ENCODE peak calls at places on chromosome 1, in five cellular contexts. One of them, this sample, is unnamed.

GRCh38 chr1:8078176-8078671 is 52.1 kb upstream of the ERRFI1 start:
- DNase-seq in GM13976: no peak
- DNase-seq in CD8-positive, alpha-beta T cell: no peak
- DNase-seq in osteocyte: no peak
- DNase-seq in IMR-90: peak
- DNase-seq in this sample: peak

GRCh38 chr1:245771521-245772281 is 616.9 kb downstream of the KIF26B start:
- DNase-seq in GM13976: no peak
- DNase-seq in CD8-positive, alpha-beta T cell: no peak
- DNase-seq in osteocyte: no peak
- DNase-seq in IMR-90: peak
- DNase-seq in this sample: peak

GRCh38 chr1:170213598-170213997 is 67.8 kb downstream of the NTMT2 start:
- DNase-seq in GM13976: no peak
- DNase-seq in CD8-positive, alpha-beta T cell: no peak
- DNase-seq in osteocyte: no peak
- DNase-seq in IMR-90: no peak
- DNase-seq in this sample: no peak

GRCh38 chr1:215635827-215636226 is 68.7 kb downstream of the KCTD3 start:
- DNase-seq in GM13976: no peak
- DNase-seq in CD8-positive, alpha-beta T cell: no peak
- DNase-seq in osteocyte: no peak
- DNase-seq in IMR-90: no peak
- DNase-seq in this sample: no peak

GRCh38 chr1:231183875-231184590 is 22.2 kb downstream of the TRIM67 start:
- DNase-seq in GM13976: no peak
- DNase-seq in CD8-positive, alpha-beta T cell: no peak
- DNase-seq in osteocyte: no peak
- DNase-seq in IMR-90: no peak
- DNase-seq in this sample: no peak

GRCh38 chr1:90835661-90836344 is 118.7 kb upstream of the BARHL2 start:
- DNase-seq in GM13976: peak
- DNase-seq in CD8-positive, alpha-beta T cell: no peak
- DNase-seq in osteocyte: no peak
- DNase-seq in IMR-90: no peak
- DNase-seq in this sample: no peak

GRCh38 chr1:32924881-32925344 is 23.7 kb upstream of the TMEM54 start:
- DNase-seq in GM13976: no peak
- DNase-seq in CD8-positive, alpha-beta T cell: no peak
- DNase-seq in osteocyte: no peak
- DNase-seq in IMR-90: no peak
- DNase-seq in this sample: no peak

GRCh38 chr1:18501833-18502232 is 21.1 kb downstream of the KLHDC7A start:
- DNase-seq in GM13976: no peak
- DNase-seq in CD8-positive, alpha-beta T cell: no peak
- DNase-seq in osteocyte: no peak
- DNase-seq in IMR-90: no peak
- DNase-seq in this sample: no peak

GRCh38 chr1:187374742-187375141 is 546.0 kb downstream of the PLA2G4A start:
- DNase-seq in GM13976: no peak
- DNase-seq in CD8-positive, alpha-beta T cell: no peak
- DNase-seq in osteocyte: no peak
- DNase-seq in IMR-90: no peak
- DNase-seq in this sample: no peak

GRCh38 chr1:169495050-169495740 is 9.5 kb upstream of the SLC19A2 start:
- DNase-seq in GM13976: no peak
- DNase-seq in CD8-positive, alpha-beta T cell: no peak
- DNase-seq in osteocyte: no peak
- DNase-seq in IMR-90: no peak
- DNase-seq in this sample: no peak

GRCh38 chr1:54287821-54288220 is 87.9 kb downstream of the MRPL37 start:
- DNase-seq in GM13976: no peak
- DNase-seq in CD8-positive, alpha-beta T cell: no peak
- DNase-seq in osteocyte: no peak
- DNase-seq in IMR-90: peak
- DNase-seq in this sample: peak

GRCh38 chr1:2148691-2149090 is 45.9 kb downstream of the FAAP20 start:
- DNase-seq in GM13976: no peak
- DNase-seq in CD8-positive, alpha-beta T cell: peak
- DNase-seq in osteocyte: no peak
- DNase-seq in IMR-90: no peak
- DNase-seq in this sample: no peak

GRCh38 chr1:59803458-59804038 is 11.2 kb upstream of the HOOK1 start:
- DNase-seq in GM13976: no peak
- DNase-seq in CD8-positive, alpha-beta T cell: no peak
- DNase-seq in osteocyte: no peak
- DNase-seq in IMR-90: no peak
- DNase-seq in this sample: no peak

GRCh38 chr1:4019606-4020331 is 119.7 kb upstream of the C1orf174 start:
- DNase-seq in GM13976: no peak
- DNase-seq in CD8-positive, alpha-beta T cell: peak
- DNase-seq in osteocyte: no peak
- DNase-seq in IMR-90: no peak
- DNase-seq in this sample: no peak

GRCh38 chr1:57163332-57163731 is 197.5 kb upstream of the C8B start:
- DNase-seq in GM13976: no peak
- DNase-seq in CD8-positive, alpha-beta T cell: no peak
- DNase-seq in osteocyte: no peak
- DNase-seq in IMR-90: no peak
- DNase-seq in this sample: no peak

GRCh38 chr1:66217021-66217420 is 316.9 kb upstream of the SGIP1 start:
- DNase-seq in GM13976: no peak
- DNase-seq in CD8-positive, alpha-beta T cell: no peak
- DNase-seq in osteocyte: no peak
- DNase-seq in IMR-90: peak
- DNase-seq in this sample: peak

GRCh38 chr1:225882008-225882698 is at the start of gene TMEM63A:
- DNase-seq in GM13976: peak
- DNase-seq in CD8-positive, alpha-beta T cell: peak
- DNase-seq in osteocyte: peak
- DNase-seq in IMR-90: peak
- DNase-seq in this sample: peak

GRCh38 chr1:119631433-119632102 is 16.5 kb downstream of the ZNF697 start:
- DNase-seq in GM13976: no peak
- DNase-seq in CD8-positive, alpha-beta T cell: no peak
- DNase-seq in osteocyte: no peak
- DNase-seq in IMR-90: peak
- DNase-seq in this sample: peak

GRCh38 chr1:182890927-182891610 is 51.9 kb downstream of the DHX9 start:
- DNase-seq in GM13976: no peak
- DNase-seq in CD8-positive, alpha-beta T cell: no peak
- DNase-seq in osteocyte: no peak
- DNase-seq in IMR-90: no peak
- DNase-seq in this sample: no peak

GRCh38 chr1:15911927-15912326 is 64.0 kb downstream of the ZBTB17 start:
- DNase-seq in GM13976: no peak
- DNase-seq in CD8-positive, alpha-beta T cell: no peak
- DNase-seq in osteocyte: no peak
- DNase-seq in IMR-90: no peak
- DNase-seq in this sample: no peak

GRCh38 chr1:156371553-156372264 is 2.7 kb downstream of the RHBG start:
- DNase-seq in GM13976: peak
- DNase-seq in CD8-positive, alpha-beta T cell: no peak
- DNase-seq in osteocyte: no peak
- DNase-seq in IMR-90: peak
- DNase-seq in this sample: peak

GRCh38 chr1:228333739-228334115 is 72.9 kb downstream of the TRIM11 start:
- DNase-seq in GM13976: no peak
- DNase-seq in CD8-positive, alpha-beta T cell: no peak
- DNase-seq in osteocyte: peak
- DNase-seq in IMR-90: no peak
- DNase-seq in this sample: no peak

GRCh38 chr1:220336391-220337065 is 64.3 kb upstream of the RAB3GAP2 start:
- DNase-seq in GM13976: no peak
- DNase-seq in CD8-positive, alpha-beta T cell: no peak
- DNase-seq in osteocyte: no peak
- DNase-seq in IMR-90: no peak
- DNase-seq in this sample: no peak

GRCh38 chr1:211309617-211310016 is 17.0 kb upstream of the TRAF5 start:
- DNase-seq in GM13976: no peak
- DNase-seq in CD8-positive, alpha-beta T cell: no peak
- DNase-seq in osteocyte: no peak
- DNase-seq in IMR-90: no peak
- DNase-seq in this sample: no peak

GRCh38 chr1:27357281-27358037 is 9.3 kb downstream of the MAP3K6 start:
- DNase-seq in GM13976: peak
- DNase-seq in CD8-positive, alpha-beta T cell: peak
- DNase-seq in osteocyte: peak
- DNase-seq in IMR-90: peak
- DNase-seq in this sample: peak

GRCh38 chr1:95451904-95452303 is 217.9 kb downstream of the RWDD3 start:
- DNase-seq in GM13976: no peak
- DNase-seq in CD8-positive, alpha-beta T cell: no peak
- DNase-seq in osteocyte: no peak
- DNase-seq in IMR-90: no peak
- DNase-seq in this sample: no peak

GRCh38 chr1:1173793-1174415 is at the start of gene TTLL10:
- DNase-seq in GM13976: no peak
- DNase-seq in CD8-positive, alpha-beta T cell: peak
- DNase-seq in osteocyte: no peak
- DNase-seq in IMR-90: no peak
- DNase-seq in this sample: no peak

GRCh38 chr1:18155881-18156385 is 48.3 kb downstream of the IGSF21 start:
- DNase-seq in GM13976: no peak
- DNase-seq in CD8-positive, alpha-beta T cell: no peak
- DNase-seq in osteocyte: no peak
- DNase-seq in IMR-90: no peak
- DNase-seq in this sample: no peak

GRCh38 chr1:181128592-181129497 is 40.3 kb downstream of the IER5 start:
- DNase-seq in GM13976: peak
- DNase-seq in CD8-positive, alpha-beta T cell: no peak
- DNase-seq in osteocyte: no peak
- DNase-seq in IMR-90: no peak
- DNase-seq in this sample: peak

GRCh38 chr1:230011333-230012092 is 55.5 kb upstream of the GALNT2 start:
- DNase-seq in GM13976: no peak
- DNase-seq in CD8-positive, alpha-beta T cell: no peak
- DNase-seq in osteocyte: no peak
- DNase-seq in IMR-90: no peak
- DNase-seq in this sample: no peak

GRCh38 chr1:229230136-229230892 is 40.6 kb upstream of the RAB4A start:
- DNase-seq in GM13976: peak
- DNase-seq in CD8-positive, alpha-beta T cell: no peak
- DNase-seq in osteocyte: no peak
- DNase-seq in IMR-90: no peak
- DNase-seq in this sample: no peak

GRCh38 chr1:115534106-115534505 is 107.7 kb upstream of the VANGL1 start:
- DNase-seq in GM13976: no peak
- DNase-seq in CD8-positive, alpha-beta T cell: no peak
- DNase-seq in osteocyte: no peak
- DNase-seq in IMR-90: no peak
- DNase-seq in this sample: no peak

GRCh38 chr1:25109527-25109926 is 122.8 kb downstream of the SYF2 start:
- DNase-seq in GM13976: no peak
- DNase-seq in CD8-positive, alpha-beta T cell: no peak
- DNase-seq in osteocyte: no peak
- DNase-seq in IMR-90: no peak
- DNase-seq in this sample: no peak

GRCh38 chr1:25110480-25110879 is 121.8 kb downstream of the SYF2 start:
- DNase-seq in GM13976: no peak
- DNase-seq in CD8-positive, alpha-beta T cell: no peak
- DNase-seq in osteocyte: no peak
- DNase-seq in IMR-90: no peak
- DNase-seq in this sample: no peak

GRCh38 chr1:25111706-25112105 is 120.6 kb downstream of the SYF2 start:
- DNase-seq in GM13976: no peak
- DNase-seq in CD8-positive, alpha-beta T cell: no peak
- DNase-seq in osteocyte: no peak
- DNase-seq in IMR-90: no peak
- DNase-seq in this sample: no peak

GRCh38 chr1:25110037-25110436 is 122.3 kb downstream of the SYF2 start:
- DNase-seq in GM13976: no peak
- DNase-seq in CD8-positive, alpha-beta T cell: no peak
- DNase-seq in osteocyte: no peak
- DNase-seq in IMR-90: no peak
- DNase-seq in this sample: no peak

GRCh38 chr1:25112400-25112799 is 119.9 kb downstream of the SYF2 start:
- DNase-seq in GM13976: no peak
- DNase-seq in CD8-positive, alpha-beta T cell: no peak
- DNase-seq in osteocyte: no peak
- DNase-seq in IMR-90: no peak
- DNase-seq in this sample: no peak
- TF ChIP-seq CTCF in GM13976: no peak
- TF ChIP-seq CTCF in CD8-positive, alpha-beta T cell: no peak
- TF ChIP-seq CTCF in osteocyte: no peak
- TF ChIP-seq CTCF in IMR-90: no peak
- TF ChIP-seq CTCF in this sample: no peak

GRCh38 chr1:198756470-198756869 is 117.6 kb downstream of the PTPRC start:
- DNase-seq in GM13976: no peak
- DNase-seq in CD8-positive, alpha-beta T cell: no peak
- DNase-seq in osteocyte: no peak
- DNase-seq in IMR-90: peak
- DNase-seq in this sample: peak
- TF ChIP-seq CTCF in GM13976: no peak
- TF ChIP-seq CTCF in CD8-positive, alpha-beta T cell: no peak
- TF ChIP-seq CTCF in osteocyte: peak
- TF ChIP-seq CTCF in IMR-90: peak
- TF ChIP-seq CTCF in this sample: no peak

GRCh38 chr1:30724175-30724574 is 790 bp upstream of the MATN1 start:
- DNase-seq in GM13976: no peak
- DNase-seq in CD8-positive, alpha-beta T cell: no peak
- DNase-seq in osteocyte: no peak
- DNase-seq in IMR-90: no peak
- DNase-seq in this sample: no peak
- TF ChIP-seq CTCF in GM13976: no peak
- TF ChIP-seq CTCF in CD8-positive, alpha-beta T cell: no peak
- TF ChIP-seq CTCF in osteocyte: peak
- TF ChIP-seq CTCF in IMR-90: peak
- TF ChIP-seq CTCF in this sample: no peak

GRCh38 chr1:9099555-9099954 is 29.3 kb downstream of the GPR157 start:
- DNase-seq in GM13976: no peak
- DNase-seq in CD8-positive, alpha-beta T cell: no peak
- DNase-seq in osteocyte: no peak
- DNase-seq in IMR-90: no peak
- DNase-seq in this sample: no peak
- TF ChIP-seq CTCF in GM13976: no peak
- TF ChIP-seq CTCF in CD8-positive, alpha-beta T cell: no peak
- TF ChIP-seq CTCF in osteocyte: no peak
- TF ChIP-seq CTCF in IMR-90: no peak
- TF ChIP-seq CTCF in this sample: no peak

GRCh38 chr1:172163479-172164215 is 256.8 kb upstream of the C1orf105 start:
- DNase-seq in GM13976: no peak
- DNase-seq in CD8-positive, alpha-beta T cell: no peak
- DNase-seq in osteocyte: no peak
- DNase-seq in IMR-90: peak
- DNase-seq in this sample: no peak
- TF ChIP-seq CTCF in GM13976: no peak
- TF ChIP-seq CTCF in CD8-positive, alpha-beta T cell: no peak
- TF ChIP-seq CTCF in osteocyte: no peak
- TF ChIP-seq CTCF in IMR-90: no peak
- TF ChIP-seq CTCF in this sample: no peak

GRCh38 chr1:212542761-212543187 is 65.8 kb upstream of the ATF3 start:
- DNase-seq in GM13976: no peak
- DNase-seq in CD8-positive, alpha-beta T cell: no peak
- DNase-seq in osteocyte: no peak
- DNase-seq in IMR-90: no peak
- DNase-seq in this sample: no peak
- TF ChIP-seq CTCF in GM13976: no peak
- TF ChIP-seq CTCF in CD8-positive, alpha-beta T cell: no peak
- TF ChIP-seq CTCF in osteocyte: no peak
- TF ChIP-seq CTCF in IMR-90: no peak
- TF ChIP-seq CTCF in this sample: no peak